ENCODE peak calls at places on chromosomes 7 and 10, in seven cellular contexts. T, E, A, O, V, N and Q are unnamed samples.

GRCh38 chr10:78894841-78895195 is 173.9 kb upstream of the ZMIZ1 start:
- DNase-seq in T (no peak), A (no peak), N (no peak), O (no peak), V (no peak), E (no peak), Q (no peak)

GRCh38 chr7:30910369-30911073 is 1.1 kb upstream of the AQP1 start:
- DNase-seq in E (no peak), A (no peak), T (no peak), O (no peak), N (no peak), V (no peak), Q (no peak)

GRCh38 chr10:114821915-114822770 is 563 bp downstream of the FHIP2A start:
- DNase-seq in E (peak), N (no peak), T (peak), V (peak), A (peak), O (peak), Q (peak)

GRCh38 chr7:33459340-33459751 is 330.0 kb downstream of the BBS9 start:
- DNase-seq in T (no peak), A (no peak), O (peak), V (peak), E (peak), N (no peak), Q (no peak)

GRCh38 chr7:3043544-3044395 is at the start of gene CARD11:
- DNase-seq in O (no peak), T (no peak), E (no peak), V (no peak), A (no peak), N (no peak), Q (no peak)

GRCh38 chr7:40572810-40573470 is 438.1 kb downstream of the SUGCT start:
- DNase-seq in V (no peak), E (peak), T (no peak), A (no peak), O (no peak), N (no peak), Q (no peak)

GRCh38 chr7:7972128-7972527 is 3.5 kb downstream of the GLCCI1 start:
- DNase-seq in T (no peak), V (no peak), N (no peak), A (no peak), O (no peak), E (peak), Q (no peak)

GRCh38 chr10:44478040-44478439 is 93.1 kb upstream of the CXCL12 start:
- DNase-seq in N (no peak), A (no peak), V (no peak), O (no peak), T (no peak), E (peak), Q (no peak)

GRCh38 chr7:22001345-22002004 is 55.8 kb upstream of the CDCA7L start:
- DNase-seq in E (peak), O (no peak), V (no peak), A (no peak), N (no peak), T (no peak), Q (no peak)

GRCh38 chr7:27453702-27454405 is 208.8 kb downstream of the HIBADH start:
- DNase-seq in O (no peak), T (no peak), V (no peak), N (no peak), A (no peak), E (peak), Q (no peak)

GRCh38 chr10:87656431-87657072 is 3.1 kb upstream of the PAPSS2 start:
- DNase-seq in T (no peak), N (no peak), E (peak), A (no peak), O (no peak), V (no peak), Q (no peak)

GRCh38 chr10:17454801-17455520 is 566 bp upstream of the ST8SIA6 start:
- DNase-seq in A (no peak), V (no peak), T (no peak), E (no peak), N (no peak), O (no peak), Q (no peak)

GRCh38 chr10:8052344-8052969 is 2.0 kb upstream of the GATA3 start:
- DNase-seq in A (no peak), T (no peak), O (no peak), E (no peak), V (no peak), N (no peak), Q (no peak)
- TF ChIP-seq POLR2A in A (no peak), T (no peak), O (no peak), E (no peak), V (no peak), N (no peak), Q (no peak)

GRCh38 chr7:78095549-78095948 is 297.0 kb downstream of the PHTF2 start:
- DNase-seq in V (no peak), N (no peak), O (no peak), E (peak), T (no peak), A (no peak), Q (no peak)

GRCh38 chr7:78090616-78091015 is 292.0 kb downstream of the PHTF2 start:
- DNase-seq in O (no peak), E (peak), V (no peak), N (no peak), T (no peak), A (no peak), Q (no peak)
- TF ChIP-seq CTCF in O (no peak), E (no peak), V (no peak), N (no peak), T (no peak), A (no peak), Q (no peak)

GRCh38 chr7:503046-503574 is 16.5 kb downstream of the PDGFA start:
- DNase-seq in N (no peak), O (peak), A (peak), T (no peak), V (no peak), E (no peak), Q (no peak)

GRCh38 chr7:499853-500485 is 19.7 kb downstream of the PDGFA start:
- DNase-seq in E (no peak), T (no peak), V (no peak), O (peak), A (peak), N (no peak), Q (no peak)

GRCh38 chr7:500521-501420 is 18.9 kb downstream of the PDGFA start:
- DNase-seq in T (no peak), A (peak), N (no peak), V (no peak), O (peak), E (no peak), Q (no peak)

GRCh38 chr7:502296-502695 is 17.4 kb downstream of the PDGFA start:
- DNase-seq in T (no peak), A (peak), O (peak), N (no peak), V (no peak), E (no peak), Q (no peak)

GRCh38 chr7:501526-501925 is 18.1 kb downstream of the PDGFA start:
- DNase-seq in N (no peak), E (no peak), A (peak), T (no peak), V (no peak), O (peak), Q (no peak)
- H3K4me3 ChIP-seq in N (no peak), E (no peak), A (no peak), T (no peak), V (no peak), O (no peak), Q (no peak)

DNA sequence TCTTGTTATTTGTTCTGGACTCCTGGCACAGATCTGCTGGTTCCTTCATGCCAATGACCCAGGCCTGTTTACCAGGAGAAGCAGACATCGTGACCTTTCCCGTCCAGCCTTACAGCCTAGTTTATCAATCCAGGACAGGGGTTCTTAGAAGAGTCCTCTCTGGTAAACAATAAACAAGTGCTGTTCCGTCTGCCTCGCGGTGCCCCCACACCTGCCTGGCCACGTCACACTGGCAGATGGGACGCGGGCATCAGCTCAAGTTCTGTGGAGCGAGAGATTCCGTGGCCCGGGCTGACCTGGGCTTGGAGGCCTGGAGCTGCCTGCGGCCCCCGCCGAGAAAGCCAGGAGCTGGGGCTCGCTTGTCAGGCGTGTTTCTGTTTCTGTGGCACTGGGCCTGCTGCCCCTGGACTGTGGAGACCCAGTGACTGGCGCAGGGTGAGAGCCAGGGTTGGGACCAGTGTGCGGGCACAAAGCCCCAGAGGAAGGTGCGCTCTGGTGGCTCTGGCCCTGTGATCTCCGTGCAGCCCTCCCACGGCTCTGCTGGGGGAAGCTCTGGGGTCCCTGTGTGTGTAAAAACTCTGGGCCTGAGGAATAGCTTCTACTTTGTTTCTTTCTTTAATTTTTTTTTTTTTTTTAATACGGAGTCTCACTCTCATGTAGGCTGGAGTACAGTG is 28.4 kb upstream of the PFKFB3 start:
- DNase-seq in O (no peak), T (no peak), E (no peak), N (no peak), A (peak), V (peak), Q (no peak)
- TF ChIP-seq POLR2A in O (no peak), T (no peak), E (no peak), N (no peak), A (no peak), V (peak), Q (no peak)

GRCh38 chr10:27792191-27792590 is 46.6 kb upstream of the MKX start:
- DNase-seq in V (no peak), A (no peak), N (no peak), O (no peak), E (peak), T (no peak), Q (no peak)

GRCh38 chr10:27799046-27799445 is 53.4 kb upstream of the MKX start:
- DNase-seq in E (no peak), N (no peak), A (no peak), T (no peak), V (no peak), O (no peak), Q (no peak)

DNA sequence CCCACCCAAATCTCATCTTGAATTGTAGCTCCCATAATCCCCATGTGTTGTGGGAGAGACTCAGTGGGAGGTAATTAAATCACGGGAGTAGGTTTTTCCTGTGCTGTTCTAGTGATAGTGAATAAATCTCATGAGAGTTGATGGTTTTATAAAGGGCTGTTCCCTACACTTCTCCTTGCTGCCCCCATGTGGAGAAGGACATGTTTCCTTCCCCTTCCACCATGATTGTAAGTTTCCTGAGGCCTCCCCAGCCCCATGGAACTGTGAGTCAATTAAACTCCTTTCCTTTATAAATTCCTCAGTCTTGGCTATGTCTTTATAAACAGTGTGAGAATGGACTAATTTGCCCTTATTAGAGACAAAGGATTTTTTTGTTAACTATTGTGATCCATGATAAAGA is 48.5 kb upstream of the MKX start:
- DNase-seq in O (no peak), T (no peak), V (no peak), E (peak), N (no peak), A (no peak), Q (no peak)
- TF ChIP-seq CTCF in O (no peak), T (no peak), V (no peak), E (peak), N (no peak), A (peak), Q (no peak)

DNA sequence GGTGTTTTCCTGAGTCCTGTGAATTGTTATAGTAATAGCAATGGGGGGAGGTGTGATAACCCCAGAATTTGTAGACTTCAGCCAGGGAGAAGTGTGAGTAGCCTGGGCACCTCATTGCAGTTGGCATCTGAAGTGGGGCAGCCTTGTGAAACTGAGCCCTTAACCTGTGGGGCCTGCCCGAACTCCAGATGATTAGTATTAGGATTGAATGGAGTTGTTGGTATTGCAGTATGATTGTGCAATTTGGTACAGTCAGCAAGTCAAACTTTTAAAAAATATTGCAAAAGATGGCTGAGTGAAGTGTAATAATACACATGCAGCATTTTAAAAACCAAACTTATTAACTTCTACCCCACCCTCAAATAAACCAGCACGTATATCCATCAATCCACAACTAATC is 9.3 kb downstream of the RBM33 start:
- DNase-seq in T (no peak), O (no peak), A (peak), V (no peak), E (peak), N (no peak), Q (no peak)
- H3K4me3 ChIP-seq in T (no peak), O (no peak), A (no peak), V (no peak), E (no peak), N (no peak), Q (no peak)

GRCh38 chr7:151085691-151086620 is at the start of gene AGAP3:
- DNase-seq in A (peak), E (peak), T (peak), N (no peak), O (peak), V (peak), Q (peak)
- TF ChIP-seq POLR2A in A (peak), E (peak), T (peak), N (no peak), O (no peak), V (peak), Q (peak)